ENCODE peak calls at places on chromosomes 11 and 22, in ten cellular contexts. Z is left ventricle myocardium superior; U is dorsolateral prefrontal cortex; X is activated CD8-positive, alpha-beta T cell treated with anti-CD3 and anti-CD28 coated beads, Interleukin-2, amount 10 ng/mL, durations not matched to agents 7 days and 5 days; R is nephron progenitor cell; L is MCF 10A; M is stimulated activated CD4-positive, alpha-beta T cell treated with anti-CD3 and anti-CD28 coated beads, Interleukin-4, amount 100 ng/mL, for 24 hours; T is psoas muscle; W is effector memory CD4-positive, alpha-beta T cell; G is NCI-H1436. O is an unnamed sample.

GRCh38 chr22:45427114-45427513 is 13.6 kb downstream of the RIBC2 start:
- DNase-seq in R (no peak), X (no peak), T (no peak), W (no peak), G (no peak), L (no peak), M (no peak), U (no peak), Z (no peak), O (no peak)

GRCh38 chr11:13635804-13636203 is 32.7 kb upstream of the FAR1 start:
- DNase-seq in W (no peak), L (no peak), X (no peak), R (no peak), G (no peak), Z (no peak), T (no peak), U (no peak), M (no peak), O (no peak)

GRCh38 chr11:112082729-112083128 is 3.8 kb downstream of the TIMM8B start:
- DNase-seq in W (no peak), T (no peak), G (no peak), U (no peak), X (no peak), Z (no peak), L (peak; percentile 35), M (peak; percentile 22), R (no peak), O (no peak)

GRCh38 chr11:101128571-101129202 is 926 bp downstream of the PGR start:
- DNase-seq in Z (no peak), M (no peak), U (no peak), X (no peak), G (no peak), W (no peak), L (no peak), R (peak; percentile 24), T (peak; percentile 52), O (peak; percentile 4)

GRCh38 chr11:72573380-72573949 is 100.8 kb downstream of the PDE2A start:
- DNase-seq in M (no peak), R (peak; percentile 67), Z (peak; percentile 53), U (no peak), T (no peak), G (peak; percentile 32), X (no peak), L (peak; percentile 41), W (no peak), O (no peak)

GRCh38 chr11:1532606-1533341 is 39.3 kb downstream of the DUSP8 start:
- DNase-seq in Z (peak; percentile 32), R (no peak), W (no peak), U (no peak), X (no peak), M (no peak), T (no peak), G (no peak), L (no peak), O (no peak)

GRCh38 chr11:66559141-66559861 is 9.1 kb downstream of the CTSF start:
- DNase-seq in M (peak; percentile 21), X (peak; percentile 35), R (no peak), L (no peak), U (no peak), G (peak; percentile 0), W (no peak), T (peak; percentile 70), Z (peak; percentile 65), O (no peak)

GRCh38 chr11:119147604-119148333 is 1.1 kb upstream of the ABCG4 start:
- DNase-seq in U (no peak), T (no peak), G (peak; percentile 23), R (no peak), X (peak; percentile 43), L (no peak), M (no peak), W (no peak), Z (no peak), O (peak; percentile 17)

GRCh38 chr22:22235564-22235963 is 9.0 kb upstream of the VPREB1 start:
- DNase-seq in Z (no peak), U (no peak), L (peak; percentile 49), R (peak; percentile 46), W (no peak), M (peak; percentile 66), T (no peak), G (no peak), X (peak; percentile 63), O (peak; percentile 32)

GRCh38 chr11:42901084-42901483 is 410.7 kb upstream of the API5 start:
- DNase-seq in W (no peak), L (no peak), G (no peak), X (no peak), R (no peak), T (no peak), M (no peak), Z (no peak), U (no peak), O (no peak)

GRCh38 chr22:18947905-18948304 is 11.8 kb upstream of the PRODH start:
- DNase-seq in X (no peak), L (no peak), W (no peak), G (no peak), R (peak; percentile 2), M (no peak), Z (no peak), U (peak; percentile 6), T (peak; percentile 22), O (peak; percentile 33)

GRCh38 chr22:29702931-29703594 is 16.7 kb upstream of the CABP7 start:
- DNase-seq in G (no peak), W (no peak), T (peak; percentile 78), R (no peak), X (no peak), U (peak; percentile 39), M (no peak), L (no peak), Z (peak; percentile 44), O (no peak)

GRCh38 chr11:1192741-1193325 is 30.0 kb upstream of the MUC5B start:
- DNase-seq in R (no peak), T (no peak), L (no peak), U (no peak), W (no peak), X (no peak), G (no peak), Z (peak; percentile 16), M (no peak), O (no peak)

GRCh38 chr11:18420067-18420466 is 7.9 kb downstream of the LDHC start:
- DNase-seq in L (no peak), M (no peak), U (no peak), T (no peak), R (no peak), Z (no peak), X (no peak), G (no peak), W (no peak), O (no peak)

GRCh38 chr22:22047266-22047665 is 64.7 kb upstream of the TOP3B start:
- DNase-seq in G (no peak), L (no peak), U (no peak), T (no peak), M (no peak), X (no peak), Z (no peak), R (no peak), W (no peak), O (no peak)

GRCh38 chr11:70272009-70272408 is 1.5 kb downstream of the PPFIA1 start:
- DNase-seq in M (no peak), T (no peak), Z (no peak), X (no peak), G (no peak), R (no peak), U (no peak), W (no peak), L (no peak), O (no peak)

GRCh38 chr11:78812513-78813293 is 238.0 kb upstream of the NARS2 start:
- DNase-seq in U (no peak), Z (no peak), L (peak; percentile 35), X (no peak), G (peak; percentile 30), W (no peak), R (no peak), T (no peak), M (no peak), O (no peak)

GRCh38 chr11:26134481-26135355 is 197.2 kb upstream of the ANO3 start:
- DNase-seq in U (no peak), X (no peak), T (no peak), L (peak; percentile 11), M (no peak), G (peak; percentile 1), W (no peak), R (peak; percentile 9), Z (no peak), O (no peak)

GRCh38 chr11:77039491-77040400 is 5.5 kb downstream of the B3GNT6 start:
- DNase-seq in M (no peak), G (no peak), L (no peak), T (no peak), U (no peak), Z (peak; percentile 49), R (peak; percentile 67), X (peak; percentile 44), W (no peak), O (peak; percentile 84)

GRCh38 chr11:101553891-101554292 is 29.9 kb downstream of the TRPC6 start:
- DNase-seq in M (no peak), G (no peak), R (no peak), X (no peak), Z (no peak), L (no peak), U (no peak), T (no peak), W (no peak), O (no peak)

GRCh38 chr11:117220568-117220967 is 11.3 kb downstream of the PCSK7 start:
- DNase-seq in L (no peak), Z (peak; percentile 89), W (no peak), T (peak; percentile 83), U (no peak), R (no peak), X (no peak), M (no peak), G (no peak), O (peak; percentile 68)

GRCh38 chr11:129593098-129593497 is 217.4 kb downstream of the BARX2 start:
- DNase-seq in R (no peak), T (no peak), X (no peak), M (no peak), L (no peak), Z (no peak), W (no peak), G (peak; percentile 38), U (no peak), O (no peak)

GRCh38 chr11:33912405-33913361 is 20.8 kb upstream of the LMO2 start:
- DNase-seq in W (no peak), T (peak; percentile 56), X (no peak), L (peak; percentile 92), M (no peak), R (no peak), Z (peak; percentile 45), G (peak; percentile 72), U (no peak), O (no peak)

GRCh38 chr11:8693555-8693954 is 11.0 kb downstream of the RPL27A start:
- DNase-seq in Z (no peak), W (no peak), M (no peak), T (no peak), X (no peak), U (no peak), L (no peak), G (no peak), R (no peak), O (no peak)

GRCh38 chr11:36258730-36259360 is 30.4 kb downstream of the COMMD9 start:
- DNase-seq in L (peak; percentile 64), R (peak; percentile 64), T (peak; percentile 69), U (peak; percentile 41), Z (peak; percentile 48), W (no peak), M (peak; percentile 6), G (peak; percentile 48), X (peak; percentile 27), O (peak; percentile 42)

GRCh38 chr22:44712156-44712555 is 10.2 kb downstream of the PRR5 start:
- DNase-seq in R (no peak), M (no peak), W (no peak), G (no peak), X (no peak), L (no peak), Z (no peak), U (no peak), T (peak; percentile 63), O (no peak)

GRCh38 chr11:69804769-69805508 is 14.3 kb downstream of the FGF3 start:
- DNase-seq in T (no peak), G (no peak), R (no peak), L (no peak), W (no peak), Z (peak; percentile 74), M (no peak), X (no peak), U (no peak), O (no peak)

GRCh38 chr11:120719348-120719747 is 207.8 kb downstream of the GRIK4 start:
- DNase-seq in R (no peak), U (no peak), M (no peak), L (no peak), X (no peak), Z (no peak), W (no peak), G (no peak), T (no peak), O (no peak)